ENCODE peak calls at places on chromosomes 12 and 14, in four cellular contexts. H, K, V and U are unnamed samples.

GRCh38 chr14:52706286-52706685 is 714 bp upstream of the PSMC6 start:
- DNase-seq in K (no peak), V (no peak), H (no peak), U (peak; percentile 15)

GRCh38 chr14:40096968-40097367 is 664.7 kb upstream of the FBXO33 start:
- DNase-seq in H (no peak), V (no peak), K (no peak), U (no peak)

GRCh38 chr12:31280183-31280582 is 45.8 kb downstream of the SINHCAF start:
- DNase-seq in H (no peak), K (no peak), V (no peak), U (no peak)

GRCh38 chr12:101592931-101593330 is 1.8 kb upstream of the MYBPC1 start:
- DNase-seq in H (no peak), K (no peak), V (no peak), U (no peak)

GRCh38 chr14:29681308-29681707 is 246.3 kb downstream of the PRKD1 start:
- DNase-seq in K (no peak), H (no peak), V (no peak), U (no peak)

GRCh38 chr12:124722871-124723270 is 140.8 kb downstream of the SCARB1 start:
- DNase-seq in V (no peak), H (no peak), K (no peak), U (no peak)

GRCh38 chr12:29582677-29583076 is 85.2 kb upstream of the OVCH1 start:
- DNase-seq in K (no peak), H (peak; percentile 15), V (no peak), U (no peak)

GRCh38 chr14:26935733-26936132 is 337.9 kb upstream of the NOVA1 start:
- DNase-seq in K (no peak), V (no peak), H (no peak), U (no peak)

GRCh38 chr12:21568115-21568514 is 36.5 kb downstream of the GYS2 start:
- DNase-seq in K (no peak), H (no peak), V (no peak), U (no peak)

GRCh38 chr12:72207756-72208155 is 64.4 kb upstream of the TRHDE start:
- DNase-seq in H (no peak), V (no peak), K (no peak), U (no peak)

GRCh38 chr12:49838973-49839633 is 3.8 kb downstream of the BCDIN3D start:
- DNase-seq in H (peak; percentile 36), K (no peak), V (peak; percentile 45), U (peak; percentile 35)

GRCh38 chr12:46524778-46525177 is 152.2 kb upstream of the SLC38A2 start:
- DNase-seq in H (peak; percentile 82), V (no peak), K (no peak), U (no peak)

GRCh38 chr12:57233357-57234232 is 4.1 kb downstream of the SHMT2 start:
- DNase-seq in H (no peak), K (peak; percentile 67), V (no peak), U (no peak)

GRCh38 chr14:60343571-60344071 is 94.6 kb downstream of the PPM1A start:
- DNase-seq in H (no peak), V (no peak), K (no peak), U (no peak)

GRCh38 chr12:3124917-3125316 is 47.7 kb downstream of the TSPAN9 start:
- DNase-seq in K (no peak), H (no peak), V (no peak), U (no peak)

GRCh38 chr12:8493084-8493483 is 20.2 kb upstream of the CLEC4D start:
- DNase-seq in H (peak; percentile 61), V (no peak), K (no peak), U (peak; percentile 47)

GRCh38 chr14:89578048-89578619 is 161.1 kb upstream of the FOXN3 start:
- DNase-seq in K (no peak), V (no peak), H (peak; percentile 43), U (no peak)

GRCh38 chr12:21169878-21170472 is 39.0 kb downstream of the SLCO1B1 start:
- DNase-seq in K (no peak), H (peak; percentile 32), V (peak; percentile 79), U (no peak)

GRCh38 chr12:29674463-29674862 is 109.3 kb downstream of the TMTC1 start:
- DNase-seq in V (no peak), K (no peak), H (no peak), U (no peak)

GRCh38 chr14:64682173-64682710 is 22.0 kb upstream of the PLEKHG3 start:
- DNase-seq in K (peak; percentile 85), H (peak; percentile 79), V (no peak), U (no peak)

GRCh38 chr12:45051490-45052105 is 699 bp upstream of the DBX2 start:
- DNase-seq in H (no peak), K (no peak), V (no peak), U (no peak)

GRCh38 chr12:121634836-121635235 is 8.5 kb downstream of the ORAI1 start:
- DNase-seq in K (no peak), H (no peak), V (no peak), U (no peak)

GRCh38 chr14:22979748-22980392 is 2.5 kb downstream of the AJUBA start:
- DNase-seq in V (no peak), H (no peak), K (peak; percentile 16), U (no peak)
- H3K4me3 ChIP-seq in V (peak overlapping the region; percentile 82), H (no peak overlapping the region), K (peak overlapping the region; percentile 71), U (no peak overlapping the region)

DNA sequence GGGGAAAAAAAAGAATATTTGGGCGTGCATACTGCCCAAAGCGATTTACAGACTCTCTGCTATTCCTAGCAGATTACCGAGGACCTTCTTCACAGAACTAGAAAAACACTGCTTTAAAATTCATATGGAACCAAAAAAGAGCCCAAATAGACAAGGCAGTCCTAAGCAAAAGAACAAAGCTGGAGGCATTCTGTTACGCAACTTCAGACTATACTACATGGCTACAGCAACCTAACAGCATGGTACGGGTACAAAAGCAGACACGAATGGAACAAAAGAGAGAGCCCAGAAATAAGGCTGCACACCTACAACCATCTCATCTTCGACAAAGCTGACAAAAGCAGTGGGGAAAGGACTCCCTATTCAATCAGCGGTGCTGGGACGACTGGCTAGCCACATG is 56.7 kb downstream of the TRAF3 start:
- DNase-seq in V (no peak), H (no peak), K (no peak), U (no peak)
- H3K4me3 ChIP-seq in V (no peak overlapping the region), H (no peak overlapping the region), K (no peak overlapping the region), U (no peak overlapping the region)

GRCh38 chr14:56333361-56334279 is 215.4 kb downstream of the PELI2 start:
- DNase-seq in H (peak; percentile 47), K (no peak), V (no peak), U (no peak)
- H3K4me3 ChIP-seq in H (no peak overlapping the region), K (no peak overlapping the region), V (no peak overlapping the region), U (no peak overlapping the region)

GRCh38 chr14:104240426-104241157 is 102.2 kb downstream of the KIF26A start:
- DNase-seq in V (no peak), H (no peak), K (peak; percentile 25), U (no peak)

GRCh38 chr14:104238424-104239184 is 100.2 kb downstream of the KIF26A start:
- DNase-seq in H (no peak), V (no peak), K (peak; percentile 46), U (no peak)

GRCh38 chr14:104239185-104239775 is 100.9 kb downstream of the KIF26A start:
- DNase-seq in K (peak; percentile 38), H (no peak), V (no peak), U (no peak)

GRCh38 chr14:104237651-104238423 is 99.5 kb downstream of the KIF26A start:
- DNase-seq in V (no peak), H (no peak), K (peak; percentile 29), U (no peak)

GRCh38 chr14:104239866-104240301 is 101.5 kb downstream of the KIF26A start:
- DNase-seq in H (no peak), K (peak; percentile 34), V (no peak), U (no peak)
- H3K4me3 ChIP-seq in H (no peak overlapping the region), K (no peak overlapping the region), V (no peak overlapping the region), U (no peak overlapping the region)

GRCh38 chr12:14473707-14474287 is 93.9 kb downstream of the PLBD1 start:
- DNase-seq in H (no peak), K (no peak), V (no peak), U (peak; percentile 24)
- H3K4me3 ChIP-seq in H (no peak overlapping the region), K (no peak overlapping the region), V (no peak overlapping the region), U (no peak overlapping the region)

DNA sequence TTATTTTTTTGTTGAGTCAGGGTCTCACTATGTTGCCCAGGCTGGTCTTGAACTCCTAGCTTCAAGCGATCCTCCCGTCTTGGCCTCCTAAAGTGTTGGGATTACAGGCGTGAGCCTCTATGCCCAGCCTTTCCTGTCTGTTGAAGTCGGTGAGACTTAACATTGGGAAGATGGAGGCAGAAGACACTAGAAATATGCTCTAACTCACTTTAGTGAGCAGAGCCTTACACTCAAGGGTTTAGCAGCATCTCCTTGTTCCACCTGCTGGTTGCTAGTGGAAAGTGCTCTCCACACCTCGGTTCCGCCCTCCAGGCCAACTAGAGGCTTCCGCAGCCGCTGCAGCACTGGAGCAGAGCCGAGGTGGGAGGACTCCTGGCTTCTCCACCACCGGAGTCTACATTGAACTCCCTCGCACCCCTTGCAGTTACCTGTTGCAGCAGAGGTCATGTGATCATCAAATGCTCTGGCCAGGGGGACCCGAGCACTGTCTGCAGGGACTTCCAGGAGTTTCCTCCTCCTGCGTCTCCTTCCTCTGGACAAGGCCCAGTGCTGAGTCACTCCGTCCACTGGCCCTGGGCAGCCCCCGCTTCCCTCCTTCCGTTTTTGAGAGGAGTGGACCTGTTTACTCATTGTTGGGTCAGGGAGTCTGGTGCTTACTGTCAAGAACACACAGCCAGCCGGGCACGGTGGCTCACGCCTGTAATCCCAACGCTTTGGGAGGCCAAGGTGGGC is 9.4 kb upstream of the HVCN1 start:
- DNase-seq in K (peak; percentile 85), H (peak; percentile 85), V (peak; percentile 85), U (peak; percentile 87)
- H3K4me3 ChIP-seq in K (no peak overlapping the region), H (no peak overlapping the region), V (no peak overlapping the region), U (no peak overlapping the region)

DNA sequence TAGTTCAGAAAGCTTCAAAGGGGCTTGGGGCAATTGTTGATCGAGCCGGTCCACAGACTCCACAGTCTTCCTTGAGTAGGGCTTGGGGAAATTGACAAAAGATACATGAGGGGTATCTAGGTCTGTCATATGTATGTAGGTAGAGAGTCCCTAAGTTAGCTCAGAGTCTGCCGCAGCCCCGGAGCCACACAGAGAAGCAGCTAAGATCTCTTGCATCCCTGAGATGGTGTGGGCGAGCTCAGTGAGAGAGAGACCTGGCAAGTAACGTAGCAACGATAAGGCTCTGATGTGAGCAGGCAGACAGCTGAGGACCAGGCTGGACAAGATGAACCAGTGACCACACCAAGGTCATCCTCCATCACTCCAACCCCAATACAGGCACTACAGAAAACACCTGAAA is 297.6 kb downstream of the TMEM132D start:
- DNase-seq in K (no peak), V (no peak), H (no peak), U (no peak)
- H3K4me3 ChIP-seq in K (no peak overlapping the region), V (no peak overlapping the region), H (no peak overlapping the region), U (no peak overlapping the region)

DNA sequence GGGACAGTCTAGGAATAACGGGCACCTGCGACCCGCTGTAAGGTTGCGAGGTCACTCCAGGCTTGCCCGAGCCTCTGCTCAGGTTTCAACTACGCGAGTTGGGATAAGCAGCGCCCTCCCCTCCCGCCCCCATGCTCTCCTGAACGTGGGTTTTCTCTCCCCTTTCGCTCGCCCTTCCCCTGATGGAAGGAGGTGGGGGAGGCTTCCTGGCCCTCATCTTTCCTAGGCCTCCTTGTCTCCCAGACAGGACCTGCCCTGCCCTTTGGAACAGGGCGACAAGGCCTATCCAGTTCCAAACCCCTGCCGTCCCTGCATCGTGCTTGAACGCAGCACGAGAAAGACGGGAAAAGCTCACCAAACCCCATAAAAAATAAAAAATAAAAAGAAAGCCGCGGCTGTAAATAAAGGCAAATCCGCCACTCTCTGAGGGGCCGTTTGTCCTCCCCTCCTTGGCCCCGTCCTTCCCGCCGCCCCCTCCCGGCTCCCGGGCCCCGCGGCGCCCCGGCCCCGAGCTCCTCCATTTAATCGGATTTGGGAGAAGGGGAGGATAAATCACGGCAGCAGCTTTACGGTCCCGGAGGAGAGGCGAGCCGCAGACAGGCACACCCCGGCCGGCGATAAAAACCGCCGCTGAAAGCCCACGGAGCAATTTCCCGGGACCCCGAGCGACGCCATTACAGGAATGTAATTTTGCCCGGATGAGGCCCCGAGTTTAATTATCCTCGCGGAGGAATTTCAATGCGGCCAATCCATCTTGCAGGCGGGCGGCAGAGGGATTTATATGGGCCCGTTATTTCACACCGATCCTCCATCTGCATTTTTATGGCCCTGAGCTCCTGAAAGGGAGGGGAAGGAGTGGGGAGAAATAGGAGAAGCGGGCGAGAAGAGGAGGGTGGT is 1.1 kb upstream of the ATP5MC2 start:
- DNase-seq in K (peak; percentile 58), H (peak; percentile 52), V (peak; percentile 14), U (no peak)
- H3K4me3 ChIP-seq in K (peak overlapping the region; percentile 16), H (no peak overlapping the region), V (no peak overlapping the region), U (peak overlapping the region; percentile 64)